ENCODE peak calls at places on chromosome 2, in seven cellular contexts. One of them, this sample, is unnamed.

GRCh38 chr2:120976501-120977307 is 241.0 kb downstream of the GLI2 start:
- DNase-seq in tibial artery: no peak
- DNase-seq in lung: no peak
- DNase-seq in NT2/D1: no peak
- DNase-seq in brain microvascular endothelial cell: no peak
- DNase-seq in AG10803: no peak
- DNase-seq in fibroblast of the aortic adventitia: no peak
- DNase-seq in this sample: no peak

GRCh38 chr2:95738301-95738700 is 146.5 kb downstream of the TRIM43 start:
- DNase-seq in brain microvascular endothelial cell: no peak
- DNase-seq in NT2/D1: no peak
- DNase-seq in tibial artery: no peak
- DNase-seq in lung: no peak
- DNase-seq in AG10803: no peak
- DNase-seq in fibroblast of the aortic adventitia: no peak
- DNase-seq in this sample: no peak

GRCh38 chr2:140747097-140747496 is 1383.7 kb downstream of the LRP1B start:
- DNase-seq in lung: no peak
- DNase-seq in tibial artery: no peak
- DNase-seq in NT2/D1: no peak
- DNase-seq in brain microvascular endothelial cell: no peak
- DNase-seq in AG10803: no peak
- DNase-seq in fibroblast of the aortic adventitia: no peak
- DNase-seq in this sample: no peak

GRCh38 chr2:172885996-172886395 is 150.4 kb downstream of the RAPGEF4 start:
- DNase-seq in brain microvascular endothelial cell: no peak
- DNase-seq in tibial artery: no peak
- DNase-seq in NT2/D1: no peak
- DNase-seq in AG10803: no peak
- DNase-seq in fibroblast of the aortic adventitia: no peak
- DNase-seq in lung: no peak
- DNase-seq in this sample: no peak

GRCh38 chr2:222993920-222994650 is 57.9 kb upstream of the KCNE4 start:
- DNase-seq in tibial artery: peak; percentile 96
- DNase-seq in AG10803: peak; percentile 99
- DNase-seq in fibroblast of the aortic adventitia: peak; percentile 99
- DNase-seq in brain microvascular endothelial cell: peak; percentile 87
- DNase-seq in NT2/D1: no peak
- DNase-seq in lung: peak; percentile 46
- DNase-seq in this sample: peak; percentile 96

GRCh38 chr2:74091391-74091790 is 56.3 kb downstream of the BOLA3 start:
- DNase-seq in fibroblast of the aortic adventitia: no peak
- DNase-seq in brain microvascular endothelial cell: no peak
- DNase-seq in NT2/D1: no peak
- DNase-seq in lung: no peak
- DNase-seq in tibial artery: no peak
- DNase-seq in AG10803: no peak
- DNase-seq in this sample: no peak

GRCh38 chr2:119422521-119422920 is 9.1 kb upstream of the TMEM37 start:
- DNase-seq in fibroblast of the aortic adventitia: no peak
- DNase-seq in tibial artery: no peak
- DNase-seq in brain microvascular endothelial cell: no peak
- DNase-seq in lung: no peak
- DNase-seq in AG10803: no peak
- DNase-seq in NT2/D1: no peak
- DNase-seq in this sample: no peak

GRCh38 chr2:11680901-11681721 is 11.1 kb upstream of the NTSR2 start:
- DNase-seq in lung: no peak
- DNase-seq in brain microvascular endothelial cell: no peak
- DNase-seq in fibroblast of the aortic adventitia: no peak
- DNase-seq in NT2/D1: no peak
- DNase-seq in AG10803: no peak
- DNase-seq in tibial artery: peak; percentile 42
- DNase-seq in this sample: no peak

GRCh38 chr2:240731327-240731626 is 39.6 kb downstream of the AQP12A start:
- DNase-seq in tibial artery: no peak
- DNase-seq in brain microvascular endothelial cell: no peak
- DNase-seq in AG10803: peak; percentile 25
- DNase-seq in fibroblast of the aortic adventitia: no peak
- DNase-seq in lung: no peak
- DNase-seq in NT2/D1: no peak
- DNase-seq in this sample: no peak

GRCh38 chr2:196315388-196316049 is 144.1 kb upstream of the STK17B start:
- DNase-seq in AG10803: no peak
- DNase-seq in lung: no peak
- DNase-seq in tibial artery: no peak
- DNase-seq in brain microvascular endothelial cell: no peak
- DNase-seq in fibroblast of the aortic adventitia: no peak
- DNase-seq in NT2/D1: no peak
- DNase-seq in this sample: peak; percentile 46

GRCh38 chr2:44932079-44932478 is 9.4 kb upstream of the SIX3 start:
- DNase-seq in NT2/D1: no peak
- DNase-seq in brain microvascular endothelial cell: no peak
- DNase-seq in tibial artery: peak; percentile 59
- DNase-seq in AG10803: no peak
- DNase-seq in fibroblast of the aortic adventitia: no peak
- DNase-seq in lung: no peak
- DNase-seq in this sample: no peak

GRCh38 chr2:73896362-73897239 is 3.8 kb downstream of the ACTG2 start:
- DNase-seq in tibial artery: no peak
- DNase-seq in brain microvascular endothelial cell: peak; percentile 87
- DNase-seq in AG10803: peak; percentile 96
- DNase-seq in fibroblast of the aortic adventitia: peak; percentile 91
- DNase-seq in NT2/D1: no peak
- DNase-seq in lung: no peak
- DNase-seq in this sample: peak; percentile 95

GRCh38 chr2:20061940-20062339 is 10.5 kb upstream of the LAPTM4A start:
- DNase-seq in NT2/D1: no peak
- DNase-seq in AG10803: no peak
- DNase-seq in lung: no peak
- DNase-seq in brain microvascular endothelial cell: no peak
- DNase-seq in fibroblast of the aortic adventitia: no peak
- DNase-seq in tibial artery: no peak
- DNase-seq in this sample: no peak

GRCh38 chr2:206970589-206971375 is 31.5 kb downstream of the CPO start:
- DNase-seq in NT2/D1: no peak
- DNase-seq in fibroblast of the aortic adventitia: no peak
- DNase-seq in tibial artery: no peak
- DNase-seq in brain microvascular endothelial cell: no peak
- DNase-seq in AG10803: no peak
- DNase-seq in lung: no peak
- DNase-seq in this sample: no peak

GRCh38 chr2:2007551-2008501 is 263.5 kb upstream of the PXDN start:
- DNase-seq in fibroblast of the aortic adventitia: no peak
- DNase-seq in tibial artery: no peak
- DNase-seq in AG10803: no peak
- DNase-seq in lung: no peak
- DNase-seq in NT2/D1: peak; percentile 77
- DNase-seq in brain microvascular endothelial cell: no peak
- DNase-seq in this sample: no peak

DNA sequence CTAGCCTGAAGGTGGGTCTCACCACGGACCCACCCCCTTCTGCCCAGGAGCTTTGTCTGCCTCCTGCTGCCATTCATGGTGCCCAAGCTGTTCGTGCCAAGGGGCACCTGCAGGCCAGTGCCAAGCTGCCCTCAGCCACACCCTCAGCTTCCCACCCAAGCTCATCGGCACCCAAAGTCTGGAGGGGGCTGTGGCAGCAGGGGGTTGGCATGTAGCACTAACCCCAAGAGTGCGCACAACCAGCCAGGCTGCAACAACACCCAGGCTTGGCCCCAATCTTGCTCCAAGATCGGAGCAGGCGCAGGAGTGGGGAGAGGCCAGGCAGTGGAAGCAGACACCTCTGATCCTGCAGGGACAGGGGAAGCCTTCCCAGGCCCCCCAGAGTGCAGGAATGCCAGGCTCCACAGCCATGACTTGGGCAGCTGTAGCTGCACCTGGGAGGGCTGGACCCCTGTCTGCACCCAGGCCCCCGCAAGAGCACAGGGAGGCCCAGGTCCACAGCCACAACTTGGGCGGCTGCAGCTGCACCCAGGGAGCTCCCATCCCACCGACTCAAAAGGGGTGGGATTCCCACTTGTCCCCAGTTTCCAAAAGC is 89.9 kb downstream of the ATAD2B start:
- DNase-seq in lung: no peak
- DNase-seq in AG10803: no peak
- DNase-seq in tibial artery: no peak
- DNase-seq in NT2/D1: no peak
- DNase-seq in fibroblast of the aortic adventitia: no peak
- DNase-seq in brain microvascular endothelial cell: no peak
- DNase-seq in this sample: no peak
- H3K4me3 ChIP-seq in lung: no peak overlapping the region
- H3K4me3 ChIP-seq in AG10803: no peak overlapping the region
- H3K4me3 ChIP-seq in tibial artery: no peak overlapping the region
- H3K4me3 ChIP-seq in NT2/D1: no peak overlapping the region
- H3K4me3 ChIP-seq in fibroblast of the aortic adventitia: no peak overlapping the region
- H3K4me3 ChIP-seq in brain microvascular endothelial cell: no peak overlapping the region
- H3K4me3 ChIP-seq in this sample: no peak overlapping the region

GRCh38 chr2:69166465-69166811 is 153.5 kb downstream of the ANTXR1 start:
- DNase-seq in NT2/D1: no peak
- DNase-seq in tibial artery: no peak
- DNase-seq in fibroblast of the aortic adventitia: no peak
- DNase-seq in brain microvascular endothelial cell: no peak
- DNase-seq in lung: no peak
- DNase-seq in AG10803: no peak
- DNase-seq in this sample: no peak
- H3K4me3 ChIP-seq in NT2/D1: no peak overlapping the region
- H3K4me3 ChIP-seq in tibial artery: no peak overlapping the region
- H3K4me3 ChIP-seq in fibroblast of the aortic adventitia: no peak overlapping the region
- H3K4me3 ChIP-seq in brain microvascular endothelial cell: no peak overlapping the region
- H3K4me3 ChIP-seq in lung: no peak overlapping the region
- H3K4me3 ChIP-seq in AG10803: no peak overlapping the region
- H3K4me3 ChIP-seq in this sample: no peak overlapping the region

GRCh38 chr2:66447676-66448075 is 12.8 kb downstream of the MEIS1 start:
- DNase-seq in fibroblast of the aortic adventitia: peak; percentile 62
- DNase-seq in NT2/D1: no peak
- DNase-seq in tibial artery: no peak
- DNase-seq in AG10803: no peak
- DNase-seq in brain microvascular endothelial cell: no peak
- DNase-seq in lung: no peak
- DNase-seq in this sample: peak; percentile 44
- H3K4me3 ChIP-seq in fibroblast of the aortic adventitia: peak overlapping the region; percentile 71
- H3K4me3 ChIP-seq in NT2/D1: no peak overlapping the region
- H3K4me3 ChIP-seq in tibial artery: no peak overlapping the region
- H3K4me3 ChIP-seq in AG10803: peak overlapping the region; percentile 88
- H3K4me3 ChIP-seq in brain microvascular endothelial cell: no peak overlapping the region
- H3K4me3 ChIP-seq in lung: no peak overlapping the region
- H3K4me3 ChIP-seq in this sample: no peak overlapping the region

DNA sequence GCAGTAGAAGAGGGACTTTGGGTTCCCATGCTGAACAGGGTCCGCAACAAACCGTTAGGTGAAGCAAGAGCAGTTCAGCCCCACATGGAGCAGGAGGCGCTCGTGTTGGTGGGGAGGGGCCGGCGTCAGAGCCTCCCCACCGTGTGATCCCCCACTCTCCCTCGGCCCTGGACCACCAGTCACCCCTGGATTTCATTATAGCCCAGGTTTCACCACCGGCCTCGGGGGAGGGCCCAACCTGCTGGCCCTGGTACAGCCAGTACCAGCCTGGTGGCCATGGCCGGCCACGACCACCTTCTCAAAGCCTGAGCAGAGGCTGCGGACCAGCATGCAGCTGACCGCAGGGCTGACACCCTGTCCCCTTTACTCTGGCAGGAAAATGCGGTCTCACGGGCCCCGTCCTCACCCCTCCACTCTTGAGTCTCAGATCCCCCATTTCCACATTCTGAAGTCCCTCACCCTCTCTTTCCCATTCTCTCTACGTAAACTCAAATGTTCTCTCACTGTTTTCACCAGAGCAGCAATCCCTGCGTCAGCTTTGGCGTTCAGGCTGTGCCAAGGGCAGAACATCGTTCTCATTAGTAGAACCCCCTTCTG is 8.6 kb downstream of the MLPH start:
- DNase-seq in lung: no peak
- DNase-seq in AG10803: no peak
- DNase-seq in fibroblast of the aortic adventitia: no peak
- DNase-seq in NT2/D1: no peak
- DNase-seq in brain microvascular endothelial cell: no peak
- DNase-seq in tibial artery: no peak
- DNase-seq in this sample: no peak
- H3K4me3 ChIP-seq in lung: no peak overlapping the region
- H3K4me3 ChIP-seq in AG10803: no peak overlapping the region
- H3K4me3 ChIP-seq in fibroblast of the aortic adventitia: no peak overlapping the region
- H3K4me3 ChIP-seq in NT2/D1: no peak overlapping the region
- H3K4me3 ChIP-seq in brain microvascular endothelial cell: no peak overlapping the region
- H3K4me3 ChIP-seq in tibial artery: no peak overlapping the region
- H3K4me3 ChIP-seq in this sample: no peak overlapping the region

GRCh38 chr2:38626326-38627031 is 23.8 kb upstream of the HNRNPLL start:
- DNase-seq in brain microvascular endothelial cell: no peak
- DNase-seq in NT2/D1: no peak
- DNase-seq in lung: no peak
- DNase-seq in tibial artery: no peak
- DNase-seq in fibroblast of the aortic adventitia: no peak
- DNase-seq in AG10803: no peak
- DNase-seq in this sample: no peak
- H3K4me3 ChIP-seq in brain microvascular endothelial cell: no peak overlapping the region
- H3K4me3 ChIP-seq in NT2/D1: no peak overlapping the region
- H3K4me3 ChIP-seq in lung: no peak overlapping the region
- H3K4me3 ChIP-seq in tibial artery: no peak overlapping the region
- H3K4me3 ChIP-seq in fibroblast of the aortic adventitia: no peak overlapping the region
- H3K4me3 ChIP-seq in AG10803: no peak overlapping the region
- H3K4me3 ChIP-seq in this sample: no peak overlapping the region

DNA sequence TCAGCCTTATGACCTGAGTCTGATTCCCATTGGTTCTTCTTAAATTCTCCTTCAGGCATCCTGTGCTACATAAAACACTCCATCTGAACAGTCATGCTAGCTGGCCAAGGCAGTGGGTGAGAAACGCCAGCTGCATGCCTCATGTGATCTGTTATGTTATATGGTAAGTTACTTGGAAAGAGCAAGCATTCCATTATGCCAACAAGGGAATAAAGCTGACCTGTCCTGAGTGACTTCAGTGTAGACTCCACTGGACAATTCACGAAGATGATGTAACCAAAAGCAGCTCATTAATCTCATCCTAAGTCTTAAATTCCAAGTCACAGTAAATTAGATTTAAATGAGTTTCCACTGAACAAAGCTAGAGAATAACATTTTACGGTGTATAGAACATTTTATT is 216.6 kb upstream of the FN1 start:
- DNase-seq in lung: no peak
- DNase-seq in tibial artery: no peak
- DNase-seq in NT2/D1: no peak
- DNase-seq in AG10803: peak; percentile 93
- DNase-seq in fibroblast of the aortic adventitia: peak; percentile 94
- DNase-seq in brain microvascular endothelial cell: no peak
- DNase-seq in this sample: peak; percentile 73
- H3K4me3 ChIP-seq in lung: no peak overlapping the region
- H3K4me3 ChIP-seq in tibial artery: no peak overlapping the region
- H3K4me3 ChIP-seq in NT2/D1: no peak overlapping the region
- H3K4me3 ChIP-seq in AG10803: no peak overlapping the region
- H3K4me3 ChIP-seq in fibroblast of the aortic adventitia: no peak overlapping the region
- H3K4me3 ChIP-seq in brain microvascular endothelial cell: no peak overlapping the region
- H3K4me3 ChIP-seq in this sample: no peak overlapping the region

DNA sequence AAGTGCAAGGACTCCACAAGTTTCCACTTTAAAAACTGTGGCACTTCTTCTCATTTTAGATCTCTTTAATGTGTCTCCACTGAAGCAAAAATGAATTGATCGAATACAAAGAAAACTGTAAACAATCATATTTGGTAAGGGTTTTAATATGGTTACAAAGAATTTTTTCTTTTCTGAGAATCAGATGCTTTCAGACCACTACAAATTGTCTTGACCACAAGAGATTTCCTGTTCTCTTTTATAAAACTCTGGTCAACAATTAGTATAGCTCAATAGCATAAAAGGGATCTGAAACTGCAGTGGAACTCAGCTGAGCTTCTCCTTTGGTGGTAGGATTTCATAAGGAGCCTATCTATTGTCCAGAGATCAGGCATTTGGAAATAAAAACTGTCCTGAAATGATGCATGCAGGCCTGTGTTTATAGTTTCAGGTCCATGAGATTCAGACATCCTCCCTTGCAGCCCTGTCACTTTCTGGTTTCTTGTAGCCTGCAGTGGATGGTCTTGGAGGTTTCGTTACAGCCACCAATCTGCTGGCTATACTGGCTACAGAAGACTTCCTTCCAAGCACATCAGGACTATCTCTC is 120.0 kb downstream of the DOCK10 start:
- DNase-seq in tibial artery: no peak
- DNase-seq in lung: no peak
- DNase-seq in AG10803: peak; percentile 41
- DNase-seq in fibroblast of the aortic adventitia: no peak
- DNase-seq in brain microvascular endothelial cell: no peak
- DNase-seq in NT2/D1: no peak
- DNase-seq in this sample: peak; percentile 66
- H3K4me3 ChIP-seq in tibial artery: no peak overlapping the region
- H3K4me3 ChIP-seq in lung: no peak overlapping the region
- H3K4me3 ChIP-seq in AG10803: no peak overlapping the region
- H3K4me3 ChIP-seq in fibroblast of the aortic adventitia: no peak overlapping the region
- H3K4me3 ChIP-seq in brain microvascular endothelial cell: no peak overlapping the region
- H3K4me3 ChIP-seq in NT2/D1: no peak overlapping the region
- H3K4me3 ChIP-seq in this sample: no peak overlapping the region

This sample was measured in astrocyte of the spinal cord.